ENCODE peak calls at places on chromosome 18, in four cellular contexts. I, J, T and G are unnamed samples.

GRCh38 chr18:7822435-7823425 is 255.6 kb downstream of the PTPRM start:
- DNase-seq in I (no peak), J (no peak), T (no peak), G (no peak)

GRCh38 chr18:67652296-67652695 is 135.8 kb upstream of the DSEL start:
- DNase-seq in I (no peak), J (no peak), T (no peak), G (no peak)

GRCh38 chr18:2898131-2898640 is 51.4 kb downstream of the EMILIN2 start:
- DNase-seq in I (no peak), J (no peak), T (no peak), G (no peak)

GRCh38 chr18:41645600-41646360 is 309.3 kb upstream of the PIK3C3 start:
- DNase-seq in I (no peak), J (no peak), T (no peak), G (no peak)

GRCh38 chr18:48003426-48004349 is 73.2 kb upstream of the SMAD2 start:
- DNase-seq in I (peak; percentile 73), J (no peak), T (peak; percentile 60), G (no peak)

GRCh38 chr18:55857409-55857808 is 269.4 kb upstream of the TCF4 start:
- DNase-seq in I (no peak), J (no peak), T (no peak), G (no peak)

GRCh38 chr18:74331404-74331803 is 15.8 kb downstream of the C18orf63 start:
- DNase-seq in I (no peak), J (no peak), T (peak; percentile 4), G (no peak)

GRCh38 chr18:59744271-59744721 is 47.1 kb upstream of the CCBE1 start:
- DNase-seq in I (no peak), J (no peak), T (no peak), G (no peak)

GRCh38 chr18:27225947-27226481 is 40.9 kb upstream of the CHST9 start:
- DNase-seq in I (no peak), J (no peak), T (no peak), G (no peak)

GRCh38 chr18:11323359-11323819 is 174.0 kb upstream of the PIEZO2 start:
- DNase-seq in I (no peak), J (no peak), T (peak; percentile 31), G (peak; percentile 38)

GRCh38 chr18:46650681-46651080 is 6.3 kb downstream of the LOXHD1 start:
- DNase-seq in I (no peak), J (no peak), T (no peak), G (no peak)

GRCh38 chr18:63336366-63337099 is 17.0 kb upstream of the BCL2 start:
- DNase-seq in I (no peak), J (no peak), T (no peak), G (no peak)

GRCh38 chr18:12599966-12600365 is 57.9 kb downstream of the SPIRE1 start:
- DNase-seq in I (no peak), J (no peak), T (no peak), G (no peak)

DNA sequence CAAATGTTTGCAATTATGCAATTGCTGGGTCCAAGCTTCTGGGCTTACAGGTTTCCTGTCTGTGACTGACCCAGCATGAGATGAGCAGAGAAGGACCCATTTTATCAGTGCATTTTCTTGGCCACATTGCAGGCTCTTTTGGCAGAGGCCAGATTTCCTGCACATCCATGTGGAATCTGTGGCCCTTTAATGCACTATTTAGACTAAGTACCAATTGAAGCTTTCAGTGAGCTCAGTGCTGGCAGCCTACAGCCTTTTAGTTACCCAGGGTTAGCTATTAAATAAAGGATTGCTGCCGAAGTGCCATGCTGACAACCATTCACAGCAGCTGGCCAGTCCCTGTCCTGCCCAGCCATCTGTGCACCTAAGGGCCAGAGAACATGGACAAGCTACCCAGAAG is 165.0 kb downstream of the ANKRD30B start:
- DNase-seq in I (no peak), J (no peak), T (no peak), G (no peak)
- H3K9me3 ChIP-seq in I (no peaks in the 10 kb centered on the region), J (no peaks in the 10 kb centered on the region), T (no peaks in the 10 kb centered on the region), G (no peaks in the 10 kb centered on the region)

GRCh38 chr18:49038423-49038822 is 87.7 kb upstream of the SMAD7 start:
- DNase-seq in I (no peak), J (no peak), T (no peak), G (no peak)
- H3K9me3 ChIP-seq in I (peaks cover 25% of the 10 kb centered on the region), J (peaks cover 13% of the 10 kb centered on the region), T (peaks cover 34% of the 10 kb centered on the region), G (no peaks in the 10 kb centered on the region)

DNA sequence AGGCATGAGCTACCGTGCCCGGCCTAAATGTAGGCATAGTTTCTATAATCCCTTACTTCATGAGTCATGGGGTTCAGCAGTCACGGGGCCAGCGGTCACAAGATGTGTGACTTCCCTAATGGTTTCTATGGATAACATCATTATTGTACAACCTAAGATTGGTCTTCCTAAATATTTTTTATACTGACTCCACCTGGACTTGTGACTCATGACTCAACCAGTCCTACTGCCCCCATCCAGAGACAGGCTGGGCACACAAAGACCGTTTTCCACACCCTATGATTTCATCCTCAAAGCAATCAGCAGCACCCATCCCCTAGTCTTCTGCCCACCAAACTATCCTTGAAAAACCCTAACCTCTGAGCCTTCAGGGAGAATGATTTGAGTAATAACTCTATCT is 15.9 kb downstream of the FAM210A start:
- DNase-seq in I (no peak), J (no peak), T (no peak), G (no peak)
- H3K9me3 ChIP-seq in I (no peaks in the 10 kb centered on the region), J (no peaks in the 10 kb centered on the region), T (no peaks in the 10 kb centered on the region), G (no peaks in the 10 kb centered on the region)

GRCh38 chr18:64987096-64987495 is 763.7 kb upstream of the CDH7 start:
- DNase-seq in I (no peak), J (no peak), T (no peak), G (no peak)

GRCh38 chr18:64991102-64991501 is 759.7 kb upstream of the CDH7 start:
- DNase-seq in I (no peak), J (no peak), T (no peak), G (no peak)

GRCh38 chr18:64993695-64994094 is 757.1 kb upstream of the CDH7 start:
- DNase-seq in I (no peak), J (no peak), T (no peak), G (no peak)

GRCh38 chr18:64994370-64994769 is 756.4 kb upstream of the CDH7 start:
- DNase-seq in I (no peak), J (no peak), T (no peak), G (no peak)

DNA sequence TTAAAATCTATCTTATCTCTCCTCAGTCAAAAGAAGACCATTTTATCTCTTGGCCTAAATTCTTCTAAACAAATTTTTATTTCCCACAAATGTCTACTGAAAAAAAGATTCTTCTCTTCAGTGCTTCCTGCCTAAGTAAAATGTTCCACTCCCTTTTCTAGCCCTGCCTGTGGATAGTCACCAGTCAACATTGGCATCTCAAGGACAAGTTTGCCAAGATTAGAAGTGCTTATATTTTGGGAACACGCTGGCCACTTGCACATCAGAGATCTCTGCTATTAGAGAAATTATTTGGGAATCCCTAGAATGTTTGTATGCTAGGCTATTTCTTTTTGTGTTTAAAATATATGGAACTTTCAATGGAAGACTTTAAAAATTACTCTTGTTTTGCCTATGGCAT is 758.2 kb upstream of the CDH7 start:
- DNase-seq in I (peak; percentile 21), J (no peak), T (no peak), G (no peak)
- H3K9me3 ChIP-seq in I (no peaks in the 10 kb centered on the region), J (no peaks in the 10 kb centered on the region), T (no peaks in the 10 kb centered on the region), G (no peaks in the 10 kb centered on the region)

GRCh38 chr18:78713726-78714125 is 265.9 kb upstream of the SALL3 start:
- DNase-seq in I (no peak), J (no peak), T (no peak), G (no peak)
- H3K9me3 ChIP-seq in I (peaks cover 18% of the 10 kb centered on the region), J (no peaks in the 10 kb centered on the region), T (no peaks in the 10 kb centered on the region), G (no peaks in the 10 kb centered on the region)

DNA sequence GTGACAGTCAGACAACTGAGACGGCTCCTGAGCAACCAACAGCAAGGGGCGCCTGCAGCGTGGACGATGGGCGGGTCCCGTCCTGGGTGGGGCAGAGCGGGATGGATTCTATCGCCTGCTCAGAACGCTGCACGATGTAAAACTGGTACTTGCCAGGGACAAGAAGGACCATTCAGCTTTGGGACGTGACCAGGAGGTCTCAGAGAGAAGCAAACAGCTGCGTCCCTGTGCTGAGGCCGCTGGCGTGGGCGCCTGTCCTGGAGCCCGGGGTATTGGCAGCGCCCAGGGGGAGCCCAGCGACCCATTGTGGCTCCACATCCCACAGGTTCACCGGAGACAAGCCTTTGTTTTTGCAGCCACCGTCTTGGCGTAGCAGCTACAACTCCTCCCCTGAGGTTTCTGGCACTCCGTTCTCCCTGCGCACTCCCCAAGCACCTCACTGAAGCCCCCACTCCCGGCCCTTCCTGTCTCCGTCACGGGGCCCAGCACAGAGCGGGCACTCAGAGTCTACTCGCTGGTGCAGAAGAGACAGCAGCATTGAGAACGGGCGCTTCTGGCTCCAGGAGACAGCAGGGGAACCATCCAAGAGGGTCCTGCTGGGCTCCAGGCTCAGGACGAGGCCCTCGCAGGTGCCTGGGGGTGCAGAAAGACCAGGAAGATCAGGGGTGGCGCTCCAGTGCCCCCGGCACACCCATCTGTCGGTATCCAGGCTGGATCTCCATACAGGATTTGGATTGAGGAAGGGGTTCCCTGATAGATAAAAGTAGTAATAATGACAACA is 22.1 kb upstream of the KCNG2 start:
- DNase-seq in I (no peak), J (no peak), T (no peak), G (no peak)
- H3K9me3 ChIP-seq in I (no peaks in the 10 kb centered on the region), J (no peaks in the 10 kb centered on the region), T (no peaks in the 10 kb centered on the region), G (no peaks in the 10 kb centered on the region)

DNA sequence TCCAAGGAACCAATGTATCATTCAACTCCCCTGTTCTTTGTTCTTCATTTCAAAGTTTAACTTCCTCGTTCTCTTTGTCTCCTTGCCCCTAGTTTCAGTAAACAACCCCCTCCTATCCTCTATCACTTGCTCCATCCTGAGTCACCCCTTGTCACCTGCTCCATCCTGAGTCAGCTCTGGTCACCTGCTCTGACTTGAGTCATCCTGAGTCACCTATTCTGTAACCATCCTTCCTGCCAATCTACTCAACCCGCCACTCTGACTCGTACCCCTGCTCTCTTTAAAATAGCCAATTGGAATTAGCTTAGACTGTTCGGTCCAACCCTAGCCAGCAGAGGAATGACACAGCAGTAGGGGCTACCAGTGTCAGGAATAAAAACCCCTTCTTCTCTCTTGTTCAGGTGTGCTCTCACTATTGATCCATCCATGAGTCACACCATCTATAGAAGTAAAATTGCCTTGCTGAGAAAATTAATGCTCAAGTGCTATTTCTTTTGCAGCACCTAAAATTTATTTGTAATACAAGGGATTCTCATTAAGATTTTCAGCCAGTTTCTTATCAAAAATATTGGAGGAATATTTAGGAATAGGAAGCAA is 326.8 kb downstream of the AKAIN1 start:
- DNase-seq in I (no peak), J (no peak), T (no peak), G (no peak)
- H3K9me3 ChIP-seq in I (peaks cover 17% of the 10 kb centered on the region), J (no peaks in the 10 kb centered on the region), T (no peaks in the 10 kb centered on the region), G (no peaks in the 10 kb centered on the region)

DNA sequence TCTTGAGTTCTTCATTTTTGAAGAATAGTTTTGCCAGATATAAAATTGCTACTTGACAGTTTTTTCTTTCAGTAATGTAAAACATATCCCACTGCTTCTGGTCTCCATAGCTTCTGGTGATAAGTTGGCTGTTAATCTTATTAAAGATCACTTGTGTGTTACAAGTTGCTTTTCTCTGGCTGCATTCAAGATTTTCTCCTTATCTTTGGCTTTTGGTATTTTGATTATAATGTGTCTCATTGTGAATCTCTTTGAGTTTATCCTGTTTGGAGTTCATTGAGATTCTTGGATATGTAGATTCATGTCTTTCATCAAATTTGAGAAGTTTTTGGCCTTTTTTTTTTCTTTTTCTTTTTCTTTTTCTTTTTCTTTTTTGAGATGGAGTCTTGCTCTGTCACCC is 20.2 kb upstream of the ADNP2 start:
- DNase-seq in I (no peak), J (no peak), T (no peak), G (no peak)
- H3K9me3 ChIP-seq in I (peaks cover 45% of the 10 kb centered on the region), J (peaks cover 24% of the 10 kb centered on the region), T (peaks cover 24% of the 10 kb centered on the region), G (peaks cover 3% of the 10 kb centered on the region)